ENCODE peak calls at places on chromosomes 1 and 21, in seven cellular contexts. One of them, this sample, is unnamed.
A peak's percentile ranks its signal among the peaks of the same experiment; 100 is the strongest.

GRCh38 chr1:10519016-10519417 is 44.3 kb downstream of the PEX14 start:
- DNase-seq in PC-9: no peak
- DNase-seq in transverse colon: no peak
- DNase-seq in sigmoid colon: peak; percentile 58
- DNase-seq in neural progenitor cell: peak; percentile 72
- DNase-seq in IMR-90: no peak
- DNase-seq in adrenal gland: peak; percentile 47
- DNase-seq in this sample: no peak

GRCh38 chr1:62040450-62040849 is 154.2 kb upstream of the L1TD1 start:
- DNase-seq in PC-9: no peak
- DNase-seq in transverse colon: no peak
- DNase-seq in sigmoid colon: no peak
- DNase-seq in neural progenitor cell: no peak
- DNase-seq in IMR-90: no peak
- DNase-seq in adrenal gland: no peak
- DNase-seq in this sample: no peak

GRCh38 chr1:112501810-112502641 is 6.7 kb upstream of the WNT2B start:
- DNase-seq in PC-9: peak; percentile 55
- DNase-seq in transverse colon: peak; percentile 79
- DNase-seq in sigmoid colon: peak; percentile 82
- DNase-seq in neural progenitor cell: peak; percentile 84
- DNase-seq in IMR-90: peak; percentile 54
- DNase-seq in adrenal gland: peak; percentile 83
- DNase-seq in this sample: peak; percentile 43

GRCh38 chr21:25573409-25574206 is 33.7 kb downstream of the MRPL39 start:
- DNase-seq in PC-9: peak; percentile 56
- DNase-seq in transverse colon: no peak
- DNase-seq in sigmoid colon: no peak
- DNase-seq in neural progenitor cell: no peak
- DNase-seq in IMR-90: peak; percentile 99
- DNase-seq in adrenal gland: no peak
- DNase-seq in this sample: peak; percentile 56

GRCh38 chr1:39829791-39830533 is 41.3 kb upstream of the BMP8B start:
- DNase-seq in PC-9: peak; percentile 76
- DNase-seq in transverse colon: no peak
- DNase-seq in sigmoid colon: no peak
- DNase-seq in neural progenitor cell: no peak
- DNase-seq in IMR-90: peak; percentile 40
- DNase-seq in adrenal gland: no peak
- DNase-seq in this sample: no peak

GRCh38 chr1:27447883-27448282 is 42.1 kb downstream of the WASF2 start:
- DNase-seq in PC-9: no peak
- DNase-seq in transverse colon: no peak
- DNase-seq in sigmoid colon: no peak
- DNase-seq in neural progenitor cell: no peak
- DNase-seq in IMR-90: no peak
- DNase-seq in adrenal gland: no peak
- DNase-seq in this sample: no peak

GRCh38 chr21:32021319-32022027 is 148.7 kb downstream of the HUNK start:
- DNase-seq in PC-9: no peak
- DNase-seq in transverse colon: peak; percentile 54
- DNase-seq in sigmoid colon: peak; percentile 63
- DNase-seq in neural progenitor cell: no peak
- DNase-seq in IMR-90: no peak
- DNase-seq in adrenal gland: no peak
- DNase-seq in this sample: no peak

GRCh38 chr1:243712890-243713425 is 137.1 kb downstream of the AKT3 start:
- DNase-seq in PC-9: no peak
- DNase-seq in transverse colon: no peak
- DNase-seq in sigmoid colon: no peak
- DNase-seq in neural progenitor cell: no peak
- DNase-seq in IMR-90: peak; percentile 19
- DNase-seq in adrenal gland: no peak
- DNase-seq in this sample: no peak

GRCh38 chr1:6579374-6580118 is at the start of gene ZBTB48:
- DNase-seq in PC-9: peak; percentile 86
- DNase-seq in transverse colon: peak; percentile 100
- DNase-seq in sigmoid colon: peak; percentile 100
- DNase-seq in neural progenitor cell: peak; percentile 99
- DNase-seq in IMR-90: peak; percentile 95
- DNase-seq in adrenal gland: peak; percentile 100
- DNase-seq in this sample: peak; percentile 95

GRCh38 chr1:86149591-86149990 is 7.0 kb downstream of the COL24A1 start:
- DNase-seq in PC-9: no peak
- DNase-seq in transverse colon: no peak
- DNase-seq in sigmoid colon: no peak
- DNase-seq in neural progenitor cell: no peak
- DNase-seq in IMR-90: no peak
- DNase-seq in adrenal gland: no peak
- DNase-seq in this sample: no peak

GRCh38 chr1:198741744-198742143 is 102.9 kb downstream of the PTPRC start:
- DNase-seq in PC-9: no peak
- DNase-seq in transverse colon: no peak
- DNase-seq in sigmoid colon: no peak
- DNase-seq in neural progenitor cell: peak; percentile 35
- DNase-seq in IMR-90: peak; percentile 65
- DNase-seq in adrenal gland: no peak
- DNase-seq in this sample: no peak

GRCh38 chr1:226983247-226983997 is 43.3 kb downstream of the COQ8A start:
- DNase-seq in PC-9: no peak
- DNase-seq in transverse colon: no peak
- DNase-seq in sigmoid colon: peak; percentile 56
- DNase-seq in neural progenitor cell: no peak
- DNase-seq in IMR-90: no peak
- DNase-seq in adrenal gland: no peak
- DNase-seq in this sample: no peak

GRCh38 chr1:159986531-159986930 is 32.5 kb upstream of the SLAMF9 start:
- DNase-seq in PC-9: no peak
- DNase-seq in transverse colon: no peak
- DNase-seq in sigmoid colon: no peak
- DNase-seq in neural progenitor cell: no peak
- DNase-seq in IMR-90: no peak
- DNase-seq in adrenal gland: no peak
- DNase-seq in this sample: no peak

GRCh38 chr1:37817481-37817880 is 9.5 kb upstream of the YRDC start:
- DNase-seq in PC-9: no peak
- DNase-seq in transverse colon: no peak
- DNase-seq in sigmoid colon: no peak
- DNase-seq in neural progenitor cell: peak; percentile 52
- DNase-seq in IMR-90: peak; percentile 40
- DNase-seq in adrenal gland: peak; percentile 89
- DNase-seq in this sample: no peak

GRCh38 chr1:223741861-223742260 is 29.5 kb downstream of the CAPN2 start:
- DNase-seq in PC-9: no peak
- DNase-seq in transverse colon: no peak
- DNase-seq in sigmoid colon: no peak
- DNase-seq in neural progenitor cell: no peak
- DNase-seq in IMR-90: peak; percentile 77
- DNase-seq in adrenal gland: no peak
- DNase-seq in this sample: no peak

GRCh38 chr1:86649618-86650017 is 54.8 kb upstream of the SH3GLB1 start:
- DNase-seq in PC-9: no peak
- DNase-seq in transverse colon: no peak
- DNase-seq in sigmoid colon: no peak
- DNase-seq in neural progenitor cell: no peak
- DNase-seq in IMR-90: no peak
- DNase-seq in adrenal gland: no peak
- DNase-seq in this sample: no peak

GRCh38 chr1:155052412-155053400 is 1.6 kb downstream of the ADAM15 start:
- DNase-seq in PC-9: no peak
- DNase-seq in transverse colon: peak; percentile 48
- DNase-seq in sigmoid colon: no peak
- DNase-seq in neural progenitor cell: peak; percentile 32
- DNase-seq in IMR-90: no peak
- DNase-seq in adrenal gland: no peak
- DNase-seq in this sample: no peak
- H3K27ac ChIP-seq in PC-9: peak overlapping the region; percentile 3
- H3K27ac ChIP-seq in transverse colon: peak overlapping the region; percentile 96
- H3K27ac ChIP-seq in sigmoid colon: peak overlapping the region; percentile 92
- H3K27ac ChIP-seq in neural progenitor cell: no peak overlapping the region
- H3K27ac ChIP-seq in IMR-90: no peak overlapping the region
- H3K27ac ChIP-seq in adrenal gland: no peak overlapping the region
- H3K27ac ChIP-seq in this sample: no peak overlapping the region

DNA sequence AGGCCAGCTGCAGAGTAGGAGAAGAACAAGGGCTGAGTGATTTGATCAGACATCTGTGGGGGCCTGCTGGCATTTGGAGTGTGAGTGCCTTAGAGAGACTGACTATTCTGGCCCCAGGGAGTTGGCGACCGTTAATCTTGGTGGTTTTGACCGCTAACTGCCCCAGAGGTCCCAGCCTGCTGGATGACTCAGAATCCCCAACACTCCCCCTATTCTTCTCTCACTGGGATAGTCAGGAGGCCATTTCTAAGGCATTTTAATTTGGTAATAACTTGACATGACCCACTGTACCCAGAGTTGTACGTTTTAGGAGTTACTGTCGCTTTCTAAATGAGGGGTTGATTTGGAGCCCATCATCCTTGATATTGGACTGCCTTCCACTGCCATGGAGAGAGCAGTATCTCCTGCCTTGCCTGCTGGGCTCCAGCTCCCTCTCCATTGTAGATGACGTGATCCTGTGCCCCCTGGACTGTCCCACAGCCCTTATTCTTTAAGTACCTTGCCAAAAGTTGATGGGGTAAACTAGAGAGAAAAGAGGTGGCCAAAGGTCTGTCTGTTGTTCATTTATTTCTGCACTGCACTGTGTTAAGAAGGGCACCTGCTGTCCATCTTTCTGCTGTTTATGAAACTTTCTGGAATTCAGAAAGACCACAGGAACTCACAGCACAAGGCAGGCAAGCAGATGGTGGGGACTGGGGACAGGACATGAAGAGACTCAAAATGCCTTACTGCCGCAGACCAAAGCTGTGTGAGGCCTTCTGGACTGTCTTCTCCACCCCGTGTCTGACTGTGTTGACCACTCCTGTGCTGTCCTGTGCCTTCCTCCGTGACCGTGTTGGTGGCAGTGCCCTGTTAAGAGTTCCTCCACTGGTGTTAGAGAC is 98.2 kb upstream of the ARTN start:
- DNase-seq in PC-9: peak; percentile 86
- DNase-seq in transverse colon: no peak
- DNase-seq in sigmoid colon: no peak
- DNase-seq in neural progenitor cell: no peak
- DNase-seq in IMR-90: peak; percentile 88
- DNase-seq in adrenal gland: peak; percentile 71
- DNase-seq in this sample: no peak
- H3K4me1 ChIP-seq in PC-9: peaks cover 72% of the 10 kb centered on the region
- H3K4me1 ChIP-seq in transverse colon: peaks cover 23% of the 10 kb centered on the region
- H3K4me1 ChIP-seq in sigmoid colon: no peaks in the 10 kb centered on the region
- H3K4me1 ChIP-seq in neural progenitor cell: peaks cover 8% of the 10 kb centered on the region
- H3K4me1 ChIP-seq in IMR-90: peaks cover 16% of the 10 kb centered on the region
- H3K4me1 ChIP-seq in adrenal gland: peaks cover 3% of the 10 kb centered on the region
- H3K4me1 ChIP-seq in this sample: peaks cover 14% of the 10 kb centered on the region

GRCh38 chr1:22739648-22740385 is 29.2 kb downstream of the EPHB2 start:
- DNase-seq in PC-9: no peak
- DNase-seq in transverse colon: peak; percentile 23
- DNase-seq in sigmoid colon: no peak
- DNase-seq in neural progenitor cell: no peak
- DNase-seq in IMR-90: peak; percentile 94
- DNase-seq in adrenal gland: peak; percentile 70
- DNase-seq in this sample: no peak
- H3K4me3 ChIP-seq in PC-9: no peak overlapping the region
- H3K4me3 ChIP-seq in transverse colon: no peak overlapping the region
- H3K4me3 ChIP-seq in sigmoid colon: no peak overlapping the region
- H3K4me3 ChIP-seq in neural progenitor cell: no peak overlapping the region
- H3K4me3 ChIP-seq in IMR-90: no peak overlapping the region
- H3K4me3 ChIP-seq in adrenal gland: no peak overlapping the region
- H3K4me3 ChIP-seq in this sample: no peak overlapping the region

DNA sequence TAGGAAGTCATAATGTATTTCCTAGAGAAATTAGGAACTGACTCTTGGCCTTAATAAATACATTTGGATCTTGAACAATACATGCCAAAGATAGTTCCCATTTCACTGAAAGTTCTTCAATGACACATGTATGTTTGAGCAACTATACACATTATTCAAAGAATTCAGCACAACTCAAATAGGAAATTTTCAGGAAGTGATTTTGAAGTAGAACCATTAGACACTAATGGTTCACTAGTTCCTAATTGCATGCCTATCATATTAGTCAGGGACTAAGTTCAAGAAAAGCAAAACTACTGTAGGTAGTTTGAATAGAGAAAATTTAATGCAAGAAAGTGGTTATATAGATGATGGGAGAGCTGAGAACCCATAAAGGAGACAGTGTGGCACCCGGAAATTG is 404.7 kb downstream of the LMO4 start:
- DNase-seq in PC-9: no peak
- DNase-seq in transverse colon: no peak
- DNase-seq in sigmoid colon: no peak
- DNase-seq in neural progenitor cell: no peak
- DNase-seq in IMR-90: peak; percentile 8
- DNase-seq in adrenal gland: no peak
- DNase-seq in this sample: no peak
- H3K27ac ChIP-seq in PC-9: no peak overlapping the region
- H3K27ac ChIP-seq in transverse colon: no peak overlapping the region
- H3K27ac ChIP-seq in sigmoid colon: no peak overlapping the region
- H3K27ac ChIP-seq in neural progenitor cell: no peak overlapping the region
- H3K27ac ChIP-seq in IMR-90: no peak overlapping the region
- H3K27ac ChIP-seq in adrenal gland: no peak overlapping the region
- H3K27ac ChIP-seq in this sample: no peak overlapping the region

DNA sequence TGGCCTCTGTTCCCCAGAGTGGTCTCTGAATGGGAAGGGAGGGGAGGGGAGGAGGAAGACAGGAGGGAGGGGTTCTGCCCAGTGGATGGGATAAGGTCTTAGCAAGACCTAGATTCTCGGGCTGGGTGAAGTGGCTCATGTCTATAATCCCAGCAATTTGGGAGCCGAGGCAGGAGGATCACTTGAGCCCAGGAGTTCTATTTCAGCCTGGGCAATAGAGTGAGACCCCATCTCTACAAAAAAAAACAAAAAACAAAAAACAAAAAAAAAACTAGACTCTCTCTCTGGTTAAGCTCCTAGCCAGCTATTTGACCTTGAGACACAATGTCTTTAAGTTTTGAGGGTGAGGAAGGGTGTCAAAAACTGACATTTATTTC is 11.4 kb downstream of the UQCRHL start:
- DNase-seq in PC-9: no peak
- DNase-seq in transverse colon: no peak
- DNase-seq in sigmoid colon: no peak
- DNase-seq in neural progenitor cell: peak; percentile 23
- DNase-seq in IMR-90: no peak
- DNase-seq in adrenal gland: no peak
- DNase-seq in this sample: no peak
- H3K4me1 ChIP-seq in PC-9: peaks cover 71% of the 10 kb centered on the region
- H3K4me1 ChIP-seq in transverse colon: peaks cover 83% of the 10 kb centered on the region
- H3K4me1 ChIP-seq in sigmoid colon: no peaks in the 10 kb centered on the region
- H3K4me1 ChIP-seq in neural progenitor cell: peaks cover 6% of the 10 kb centered on the region
- H3K4me1 ChIP-seq in IMR-90: peaks cover 41% of the 10 kb centered on the region
- H3K4me1 ChIP-seq in adrenal gland: peaks cover 31% of the 10 kb centered on the region
- H3K4me1 ChIP-seq in this sample: no peaks in the 10 kb centered on the region

This sample was measured in CD8-positive, alpha-beta memory T cell.